ENCODE peak calls at places on chromosome 14, in ten cellular contexts. One of them, this sample, is unnamed.
A peak's percentile ranks its signal among the peaks of the same experiment; 100 is the strongest.

GRCh38 chr14:51977075-51977474 is 12.3 kb upstream of the RTRAF start:
- DNase-seq in MM.1S: no peak
- DNase-seq in dorsolateral prefrontal cortex: no peak
- DNase-seq in A549: no peak
- DNase-seq in CD4-positive, alpha-beta T cell: no peak
- DNase-seq in type B pancreatic cell: no peak
- DNase-seq in fibroblast of the aortic adventitia: peak; percentile 32
- DNase-seq in heart left ventricle: no peak
- DNase-seq in AG09309: no peak
- DNase-seq in retinal pigment epithelial cell: no peak
- DNase-seq in this sample: no peak

GRCh38 chr14:104135904-104136471 is 2.4 kb upstream of the KIF26A start:
- DNase-seq in MM.1S: no peak
- DNase-seq in dorsolateral prefrontal cortex: no peak
- DNase-seq in A549: no peak
- DNase-seq in CD4-positive, alpha-beta T cell: no peak
- DNase-seq in type B pancreatic cell: no peak
- DNase-seq in fibroblast of the aortic adventitia: no peak
- DNase-seq in heart left ventricle: peak; percentile 13
- DNase-seq in AG09309: no peak
- DNase-seq in retinal pigment epithelial cell: no peak
- DNase-seq in this sample: no peak

GRCh38 chr14:61150851-61151250 is 130.3 kb downstream of the TMEM30B start:
- DNase-seq in MM.1S: no peak
- DNase-seq in dorsolateral prefrontal cortex: no peak
- DNase-seq in A549: no peak
- DNase-seq in CD4-positive, alpha-beta T cell: no peak
- DNase-seq in type B pancreatic cell: no peak
- DNase-seq in fibroblast of the aortic adventitia: no peak
- DNase-seq in heart left ventricle: no peak
- DNase-seq in AG09309: no peak
- DNase-seq in retinal pigment epithelial cell: no peak
- DNase-seq in this sample: no peak

GRCh38 chr14:77681196-77682157 is 26.3 kb downstream of the ALKBH1 start:
- DNase-seq in MM.1S: no peak
- DNase-seq in dorsolateral prefrontal cortex: no peak
- DNase-seq in A549: peak; percentile 17
- DNase-seq in CD4-positive, alpha-beta T cell: no peak
- DNase-seq in type B pancreatic cell: no peak
- DNase-seq in fibroblast of the aortic adventitia: peak; percentile 13
- DNase-seq in heart left ventricle: no peak
- DNase-seq in AG09309: no peak
- DNase-seq in retinal pigment epithelial cell: no peak
- DNase-seq in this sample: no peak

GRCh38 chr14:105315941-105316562 is 1.5 kb downstream of the PACS2 start:
- DNase-seq in MM.1S: no peak
- DNase-seq in dorsolateral prefrontal cortex: no peak
- DNase-seq in A549: no peak
- DNase-seq in CD4-positive, alpha-beta T cell: no peak
- DNase-seq in type B pancreatic cell: no peak
- DNase-seq in fibroblast of the aortic adventitia: peak; percentile 18
- DNase-seq in heart left ventricle: no peak
- DNase-seq in AG09309: no peak
- DNase-seq in retinal pigment epithelial cell: no peak
- DNase-seq in this sample: no peak

GRCh38 chr14:84272290-84272721 is 1257.6 kb upstream of the FLRT2 start:
- DNase-seq in MM.1S: no peak
- DNase-seq in dorsolateral prefrontal cortex: no peak
- DNase-seq in A549: no peak
- DNase-seq in CD4-positive, alpha-beta T cell: no peak
- DNase-seq in type B pancreatic cell: no peak
- DNase-seq in fibroblast of the aortic adventitia: peak; percentile 6
- DNase-seq in heart left ventricle: no peak
- DNase-seq in AG09309: no peak
- DNase-seq in retinal pigment epithelial cell: no peak
- DNase-seq in this sample: no peak

GRCh38 chr14:35403085-35403396 is 1.5 kb downstream of the NFKBIA start:
- DNase-seq in MM.1S: no peak
- DNase-seq in dorsolateral prefrontal cortex: no peak
- DNase-seq in A549: no peak
- DNase-seq in CD4-positive, alpha-beta T cell: no peak
- DNase-seq in type B pancreatic cell: no peak
- DNase-seq in fibroblast of the aortic adventitia: peak; percentile 65
- DNase-seq in heart left ventricle: no peak
- DNase-seq in AG09309: no peak
- DNase-seq in retinal pigment epithelial cell: no peak
- DNase-seq in this sample: no peak

GRCh38 chr14:76208340-76208739 is 56.6 kb downstream of the GPATCH2L start:
- DNase-seq in MM.1S: no peak
- DNase-seq in dorsolateral prefrontal cortex: no peak
- DNase-seq in A549: no peak
- DNase-seq in CD4-positive, alpha-beta T cell: no peak
- DNase-seq in type B pancreatic cell: no peak
- DNase-seq in fibroblast of the aortic adventitia: no peak
- DNase-seq in heart left ventricle: no peak
- DNase-seq in AG09309: no peak
- DNase-seq in retinal pigment epithelial cell: no peak
- DNase-seq in this sample: no peak

GRCh38 chr14:24196071-24197061 is 1.1 kb upstream of the TM9SF1 start:
- DNase-seq in MM.1S: peak; percentile 18
- DNase-seq in dorsolateral prefrontal cortex: no peak
- DNase-seq in A549: peak; percentile 27
- DNase-seq in CD4-positive, alpha-beta T cell: no peak
- DNase-seq in type B pancreatic cell: no peak
- DNase-seq in fibroblast of the aortic adventitia: peak; percentile 29
- DNase-seq in heart left ventricle: peak; percentile 24
- DNase-seq in AG09309: no peak
- DNase-seq in retinal pigment epithelial cell: no peak
- DNase-seq in this sample: peak; percentile 65

GRCh38 chr14:32457213-32457920 is 128.3 kb downstream of the AKAP6 start:
- DNase-seq in MM.1S: no peak
- DNase-seq in dorsolateral prefrontal cortex: no peak
- DNase-seq in A549: no peak
- DNase-seq in CD4-positive, alpha-beta T cell: no peak
- DNase-seq in type B pancreatic cell: no peak
- DNase-seq in fibroblast of the aortic adventitia: peak; percentile 77
- DNase-seq in heart left ventricle: peak; percentile 69
- DNase-seq in AG09309: no peak
- DNase-seq in retinal pigment epithelial cell: no peak
- DNase-seq in this sample: no peak

GRCh38 chr14:51929156-51929555 is 60.2 kb upstream of the RTRAF start:
- DNase-seq in MM.1S: no peak
- DNase-seq in dorsolateral prefrontal cortex: no peak
- DNase-seq in A549: no peak
- DNase-seq in CD4-positive, alpha-beta T cell: no peak
- DNase-seq in type B pancreatic cell: no peak
- DNase-seq in fibroblast of the aortic adventitia: peak; percentile 55
- DNase-seq in heart left ventricle: no peak
- DNase-seq in AG09309: no peak
- DNase-seq in retinal pigment epithelial cell: no peak
- DNase-seq in this sample: no peak

GRCh38 chr14:51327376-51327775 is 87.3 kb downstream of the TMX1 start:
- DNase-seq in MM.1S: no peak
- DNase-seq in dorsolateral prefrontal cortex: no peak
- DNase-seq in A549: no peak
- DNase-seq in CD4-positive, alpha-beta T cell: no peak
- DNase-seq in type B pancreatic cell: no peak
- DNase-seq in fibroblast of the aortic adventitia: peak; percentile 61
- DNase-seq in heart left ventricle: no peak
- DNase-seq in AG09309: no peak
- DNase-seq in retinal pigment epithelial cell: no peak
- DNase-seq in this sample: no peak

GRCh38 chr14:88904206-88904647 is 79.8 kb downstream of the TTC8 start:
- DNase-seq in MM.1S: no peak
- DNase-seq in dorsolateral prefrontal cortex: no peak
- DNase-seq in A549: no peak
- DNase-seq in CD4-positive, alpha-beta T cell: no peak
- DNase-seq in type B pancreatic cell: no peak
- DNase-seq in fibroblast of the aortic adventitia: peak; percentile 2
- DNase-seq in heart left ventricle: no peak
- DNase-seq in AG09309: no peak
- DNase-seq in retinal pigment epithelial cell: no peak
- DNase-seq in this sample: no peak

GRCh38 chr14:72763892-72764291 is 130.0 kb downstream of the DPF3 start:
- DNase-seq in MM.1S: no peak
- DNase-seq in dorsolateral prefrontal cortex: no peak
- DNase-seq in A549: no peak
- DNase-seq in CD4-positive, alpha-beta T cell: no peak
- DNase-seq in type B pancreatic cell: peak; percentile 7
- DNase-seq in fibroblast of the aortic adventitia: no peak
- DNase-seq in heart left ventricle: no peak
- DNase-seq in AG09309: no peak
- DNase-seq in retinal pigment epithelial cell: no peak
- DNase-seq in this sample: no peak

GRCh38 chr14:28058012-28058296 is 708.6 kb upstream of the FOXG1 start:
- DNase-seq in MM.1S: no peak
- DNase-seq in dorsolateral prefrontal cortex: no peak
- DNase-seq in A549: no peak
- DNase-seq in CD4-positive, alpha-beta T cell: no peak
- DNase-seq in type B pancreatic cell: no peak
- DNase-seq in fibroblast of the aortic adventitia: peak; percentile 1
- DNase-seq in heart left ventricle: no peak
- DNase-seq in AG09309: no peak
- DNase-seq in retinal pigment epithelial cell: no peak
- DNase-seq in this sample: no peak
- TF ChIP-seq CTCF in MM.1S: no peak
- TF ChIP-seq CTCF in dorsolateral prefrontal cortex: no peak
- TF ChIP-seq CTCF in A549: no peak
- TF ChIP-seq CTCF in CD4-positive, alpha-beta T cell: no peak
- TF ChIP-seq CTCF in type B pancreatic cell: no peak
- TF ChIP-seq CTCF in fibroblast of the aortic adventitia: no peak
- TF ChIP-seq CTCF in heart left ventricle: no peak
- TF ChIP-seq CTCF in AG09309: no peak
- TF ChIP-seq CTCF in retinal pigment epithelial cell: no peak
- TF ChIP-seq CTCF in this sample: no peak

GRCh38 chr14:91897121-91897701 is 29.9 kb upstream of the TC2N start:
- DNase-seq in MM.1S: no peak
- DNase-seq in dorsolateral prefrontal cortex: peak; percentile 41
- DNase-seq in A549: peak; percentile 56
- DNase-seq in CD4-positive, alpha-beta T cell: no peak
- DNase-seq in type B pancreatic cell: no peak
- DNase-seq in fibroblast of the aortic adventitia: peak; percentile 75
- DNase-seq in heart left ventricle: peak; percentile 55
- DNase-seq in AG09309: peak; percentile 29
- DNase-seq in retinal pigment epithelial cell: peak; percentile 81
- DNase-seq in this sample: no peak

GRCh38 chr14:91898256-91898843 is 31.0 kb upstream of the TC2N start:
- DNase-seq in MM.1S: no peak
- DNase-seq in dorsolateral prefrontal cortex: no peak
- DNase-seq in A549: no peak
- DNase-seq in CD4-positive, alpha-beta T cell: no peak
- DNase-seq in type B pancreatic cell: no peak
- DNase-seq in fibroblast of the aortic adventitia: no peak
- DNase-seq in heart left ventricle: no peak
- DNase-seq in AG09309: no peak
- DNase-seq in retinal pigment epithelial cell: peak; percentile 26
- DNase-seq in this sample: no peak

GRCh38 chr14:91901449-91902250 is 34.3 kb upstream of the TC2N start:
- DNase-seq in MM.1S: no peak
- DNase-seq in dorsolateral prefrontal cortex: no peak
- DNase-seq in A549: no peak
- DNase-seq in CD4-positive, alpha-beta T cell: no peak
- DNase-seq in type B pancreatic cell: no peak
- DNase-seq in fibroblast of the aortic adventitia: peak; percentile 81
- DNase-seq in heart left ventricle: no peak
- DNase-seq in AG09309: no peak
- DNase-seq in retinal pigment epithelial cell: no peak
- DNase-seq in this sample: no peak

GRCh38 chr14:91899777-91900176 is 32.4 kb upstream of the TC2N start:
- DNase-seq in MM.1S: no peak
- DNase-seq in dorsolateral prefrontal cortex: no peak
- DNase-seq in A549: no peak
- DNase-seq in CD4-positive, alpha-beta T cell: no peak
- DNase-seq in type B pancreatic cell: no peak
- DNase-seq in fibroblast of the aortic adventitia: peak; percentile 10
- DNase-seq in heart left ventricle: no peak
- DNase-seq in AG09309: no peak
- DNase-seq in retinal pigment epithelial cell: no peak
- DNase-seq in this sample: no peak

GRCh38 chr14:91899213-91899612 is 31.9 kb upstream of the TC2N start:
- DNase-seq in MM.1S: no peak
- DNase-seq in dorsolateral prefrontal cortex: no peak
- DNase-seq in A549: peak; percentile 12
- DNase-seq in CD4-positive, alpha-beta T cell: no peak
- DNase-seq in type B pancreatic cell: no peak
- DNase-seq in fibroblast of the aortic adventitia: no peak
- DNase-seq in heart left ventricle: no peak
- DNase-seq in AG09309: no peak
- DNase-seq in retinal pigment epithelial cell: no peak
- DNase-seq in this sample: no peak
- TF ChIP-seq CTCF in MM.1S: no peak
- TF ChIP-seq CTCF in dorsolateral prefrontal cortex: no peak
- TF ChIP-seq CTCF in A549: no peak
- TF ChIP-seq CTCF in CD4-positive, alpha-beta T cell: no peak
- TF ChIP-seq CTCF in type B pancreatic cell: no peak
- TF ChIP-seq CTCF in fibroblast of the aortic adventitia: no peak
- TF ChIP-seq CTCF in heart left ventricle: no peak
- TF ChIP-seq CTCF in AG09309: no peak
- TF ChIP-seq CTCF in retinal pigment epithelial cell: peak; percentile 52
- TF ChIP-seq CTCF in this sample: no peak

GRCh38 chr14:63544641-63545234 is 1.6 kb upstream of the PPP2R5E start:
- DNase-seq in MM.1S: peak; percentile 13
- DNase-seq in dorsolateral prefrontal cortex: no peak
- DNase-seq in A549: peak; percentile 38
- DNase-seq in CD4-positive, alpha-beta T cell: no peak
- DNase-seq in type B pancreatic cell: no peak
- DNase-seq in fibroblast of the aortic adventitia: peak; percentile 63
- DNase-seq in heart left ventricle: no peak
- DNase-seq in AG09309: no peak
- DNase-seq in retinal pigment epithelial cell: no peak
- DNase-seq in this sample: no peak
- TF ChIP-seq CTCF in MM.1S: peak; percentile 34
- TF ChIP-seq CTCF in dorsolateral prefrontal cortex: peak; percentile 54
- TF ChIP-seq CTCF in A549: peak; percentile 60
- TF ChIP-seq CTCF in CD4-positive, alpha-beta T cell: no peak
- TF ChIP-seq CTCF in type B pancreatic cell: peak; percentile 33
- TF ChIP-seq CTCF in fibroblast of the aortic adventitia: peak; percentile 78
- TF ChIP-seq CTCF in heart left ventricle: peak; percentile 27
- TF ChIP-seq CTCF in AG09309: peak; percentile 69
- TF ChIP-seq CTCF in retinal pigment epithelial cell: peak; percentile 55
- TF ChIP-seq CTCF in this sample: peak; percentile 59

DNA sequence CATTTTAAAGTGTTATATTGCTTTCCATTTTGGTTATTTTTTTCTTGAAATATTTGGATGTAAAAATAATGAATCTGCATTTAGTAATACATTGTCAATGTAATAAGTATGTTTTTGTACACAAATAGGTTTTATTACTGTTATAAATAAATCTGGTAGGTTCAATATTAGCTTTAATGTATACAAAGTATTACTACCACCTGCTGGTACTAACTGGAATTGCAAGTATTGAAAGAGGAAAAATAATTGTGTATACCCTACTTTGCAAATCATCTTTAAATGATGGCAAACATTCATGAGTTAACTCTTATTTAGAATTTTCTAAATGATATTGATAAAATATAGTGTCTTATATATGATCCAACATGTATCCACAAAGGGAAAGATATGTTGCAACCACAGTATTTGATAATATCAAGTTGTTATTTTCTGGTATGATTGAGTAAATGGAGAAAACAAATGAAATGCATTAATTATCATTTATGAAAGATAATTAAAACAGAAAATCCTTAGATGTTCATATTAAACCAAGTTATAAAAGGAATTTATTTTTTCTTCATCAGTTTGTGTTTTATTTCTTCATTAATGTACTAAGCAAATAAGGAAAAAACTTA is 3.2 kb downstream of the OR4K2 start:
- DNase-seq in MM.1S: peak; percentile 28
- DNase-seq in dorsolateral prefrontal cortex: no peak
- DNase-seq in A549: peak; percentile 36
- DNase-seq in CD4-positive, alpha-beta T cell: no peak
- DNase-seq in type B pancreatic cell: no peak
- DNase-seq in fibroblast of the aortic adventitia: peak; percentile 0
- DNase-seq in heart left ventricle: no peak
- DNase-seq in AG09309: no peak
- DNase-seq in retinal pigment epithelial cell: no peak
- DNase-seq in this sample: peak; percentile 20
- TF ChIP-seq CTCF in MM.1S: peak; percentile 50
- TF ChIP-seq CTCF in dorsolateral prefrontal cortex: peak; percentile 70
- TF ChIP-seq CTCF in A549: peak; percentile 67
- TF ChIP-seq CTCF in CD4-positive, alpha-beta T cell: peak; percentile 69
- TF ChIP-seq CTCF in type B pancreatic cell: peak; percentile 83
- TF ChIP-seq CTCF in fibroblast of the aortic adventitia: peak; percentile 15
- TF ChIP-seq CTCF in heart left ventricle: peak; percentile 21
- TF ChIP-seq CTCF in AG09309: peak; percentile 13
- TF ChIP-seq CTCF in retinal pigment epithelial cell: peak; percentile 42
- TF ChIP-seq CTCF in this sample: peak; percentile 30

This sample was measured in GM13976.